ENCODE peak calls at places on chromosomes 3 and 15, in five cellular contexts. Z is posterior cingulate gyrus, J is lung microvascular endothelial cell, O is KBM-7, U is SJCRH30. N is an unnamed sample.
A peak's percentile ranks its signal among the peaks of the same experiment; 100 is the strongest.

GRCh38 chr15:81939604-81940440 is 106.0 kb downstream of the MEX3B start:
- DNase-seq in U (peak; percentile 48), Z (no peak), O (peak; percentile 95), J (peak; percentile 69), N (peak; percentile 76)

GRCh38 chr3:37554364-37554763 is 307.3 kb upstream of the CTDSPL start:
- DNase-seq in J (no peak), U (no peak), O (no peak), Z (no peak), N (no peak)

GRCh38 chr15:58427987-58428386 is 3.8 kb upstream of the LIPC start:
- DNase-seq in O (no peak), Z (no peak), J (no peak), U (no peak), N (no peak)

GRCh38 chr3:106241593-106241992 is 372.8 kb upstream of the CBLB start:
- DNase-seq in O (no peak), U (no peak), J (no peak), Z (no peak), N (no peak)

GRCh38 chr15:92654662-92655061 is 913 bp downstream of the FAM174B start:
- DNase-seq in J (peak; percentile 39), U (no peak), O (peak; percentile 28), Z (no peak), N (no peak)

GRCh38 chr3:12833226-12834161 is 7.9 kb downstream of the RPL32 start:
- DNase-seq in O (no peak), J (no peak), Z (no peak), U (no peak), N (peak; percentile 29)

GRCh38 chr15:93895976-93896770 is 335.2 kb upstream of the MCTP2 start:
- DNase-seq in O (no peak), J (no peak), Z (no peak), U (no peak), N (no peak)

GRCh38 chr15:82730022-82730530 is 20.4 kb upstream of the AP3B2 start:
- DNase-seq in J (no peak), Z (no peak), O (no peak), U (no peak), N (no peak)

GRCh38 chr3:15647629-15648167 is 46.2 kb downstream of the BTD start:
- DNase-seq in U (peak; percentile 85), J (peak; percentile 87), Z (no peak), O (peak; percentile 92), N (peak; percentile 95)

GRCh38 chr3:118734664-118735063 is 300.0 kb downstream of the IGSF11 start:
- DNase-seq in O (no peak), U (no peak), Z (no peak), J (no peak), N (no peak)

GRCh38 chr15:45457641-45458539 is 64.7 kb downstream of the SLC30A4 start:
- DNase-seq in O (peak; percentile 90), Z (peak; percentile 61), U (peak; percentile 74), J (peak; percentile 85), N (peak; percentile 84)

GRCh38 chr3:126081618-126082333 is 2.1 kb downstream of the SLC41A3 start:
- DNase-seq in U (peak; percentile 72), O (peak; percentile 18), Z (no peak), J (peak; percentile 34), N (peak; percentile 21)

GRCh38 chr3:53677406-53677805 is 168.8 kb downstream of the CHDH start:
- DNase-seq in J (peak; percentile 3), U (no peak), O (peak; percentile 73), Z (no peak), N (no peak)

GRCh38 chr3:170555329-170555728 is 30.5 kb downstream of the SLC7A14 start:
- DNase-seq in J (no peak), O (no peak), Z (no peak), U (no peak), N (peak; percentile 63)

GRCh38 chr15:78061963-78062427 is 15.5 kb downstream of the TBC1D2B start:
- DNase-seq in U (peak; percentile 38), Z (no peak), O (peak; percentile 77), J (no peak), N (peak; percentile 79)

GRCh38 chr3:55969634-55970033 is 482.5 kb upstream of the WNT5A start:
- DNase-seq in J (no peak), O (no peak), Z (no peak), U (no peak), N (no peak)

GRCh38 chr3:32374788-32375595 is 16.7 kb upstream of the CMTM7 start:
- DNase-seq in U (peak; percentile 37), O (peak; percentile 90), J (peak; percentile 83), Z (no peak), N (peak; percentile 86)

GRCh38 chr3:188950832-188951489 is 220.8 kb upstream of the TPRG1 start:
- DNase-seq in U (no peak), Z (no peak), J (peak; percentile 80), O (no peak), N (peak; percentile 99)

GRCh38 chr3:170021083-170021482 is 16.7 kb upstream of the GPR160 start:
- DNase-seq in Z (no peak), U (no peak), O (no peak), J (peak; percentile 25), N (peak; percentile 35)

GRCh38 chr3:66036586-66037061 is 2.1 kb downstream of the MAGI1 start:
- DNase-seq in O (no peak), Z (no peak), U (no peak), J (no peak), N (peak; percentile 30)

GRCh38 chr3:51719413-51720025 is 12.7 kb downstream of the GRM2 start:
- DNase-seq in O (no peak), Z (no peak), J (no peak), U (no peak), N (no peak)

GRCh38 chr3:49006591-49007067 is 562 bp upstream of the WDR6 start:
- DNase-seq in O (no peak), Z (no peak), J (peak; percentile 72), U (peak; percentile 20), N (peak; percentile 74)

GRCh38 chr3:12954891-12955650 is 113.7 kb upstream of the RPL32 start:
- DNase-seq in Z (peak; percentile 52), U (no peak), O (no peak), J (peak; percentile 54), N (no peak)

GRCh38 chr15:82045179-82045891 is 483 bp downstream of the MEX3B start:
- DNase-seq in O (no peak), Z (peak; percentile 46), J (peak; percentile 72), U (peak; percentile 56), N (peak; percentile 56)

GRCh38 chr15:46409879-46410278 is 775.0 kb downstream of the SQOR start:
- DNase-seq in Z (peak; percentile 13), O (no peak), J (no peak), U (no peak), N (no peak)

GRCh38 chr3:105805402-105805801 is 63.4 kb downstream of the CBLB start:
- DNase-seq in J (no peak), Z (no peak), U (no peak), O (no peak), N (no peak)

GRCh38 chr3:4524423-4524769 is 31.2 kb downstream of the ITPR1 start:
- DNase-seq in Z (peak; percentile 34), O (no peak), U (no peak), J (peak; percentile 26), N (no peak)

GRCh38 chr3:25689226-25689625 is 24.5 kb upstream of the TOP2B start:
- DNase-seq in U (no peak), J (no peak), Z (no peak), O (peak; percentile 54), N (no peak)

GRCh38 chr15:53648934-53649333 is 110.5 kb downstream of the WDR72 start:
- DNase-seq in Z (no peak), U (no peak), J (no peak), O (no peak), N (no peak)

GRCh38 chr15:51600114-51600513 is 22.5 kb downstream of the DMXL2 start:
- DNase-seq in J (no peak), O (peak; percentile 35), Z (no peak), U (no peak), N (no peak)

GRCh38 chr3:127590282-127590592 is 296 bp downstream of the TPRA1 start:
- DNase-seq in Z (no peak), U (peak; percentile 35), O (no peak), J (no peak), N (no peak)

GRCh38 chr3:145124886-145125285 is 1036.1 kb downstream of the PLOD2 start:
- DNase-seq in O (no peak), J (no peak), Z (no peak), U (no peak), N (no peak)

GRCh38 chr3:183212565-183212964 is 40.5 kb upstream of the B3GNT5 start:
- DNase-seq in Z (no peak), O (peak; percentile 98), U (no peak), J (peak; percentile 92), N (no peak)

GRCh38 chr3:42052867-42053351 is 38.2 kb upstream of the TRAK1 start:
- DNase-seq in Z (peak; percentile 15), J (peak; percentile 57), U (no peak), O (no peak), N (peak; percentile 36)

GRCh38 chr3:115912372-115912771 is 289.1 kb downstream of the GAP43 start:
- DNase-seq in Z (no peak), U (no peak), J (no peak), O (no peak), N (peak; percentile 42)

GRCh38 chr3:175386630-175387029 is 527.5 kb downstream of the NAALADL2 start:
- DNase-seq in J (no peak), U (no peak), Z (no peak), O (no peak), N (peak; percentile 86)

GRCh38 chr3:186880392-186880791 is 37.9 kb downstream of the ADIPOQ start:
- DNase-seq in U (no peak), Z (no peak), J (no peak), O (no peak), N (no peak)